ENCODE peak calls at places on chromosomes 6 and 20, in six cellular contexts. S is tibial nerve, P is GM12865, Y is stomach, I is neural crest cell, A is BJ. Q is an unnamed sample.

GRCh38 chr6:87705070-87705691 is 3.1 kb upstream of the AKIRIN2 start:
- DNase-seq in Y (no peak), I (no peak), P (peak), S (no peak), A (no peak), Q (no peak)

GRCh38 chr6:137399949-137400443 is 94.2 kb downstream of the OLIG3 start:
- DNase-seq in I (no peak), Y (no peak), A (no peak), S (no peak), P (peak), Q (no peak)

GRCh38 chr20:33444797-33445560 is 1.4 kb upstream of the SNTA1 start:
- DNase-seq in Y (peak), A (no peak), I (no peak), P (peak), S (no peak), Q (peak)

GRCh38 chr20:58787211-58788067 is 63.3 kb downstream of the GNAS-AS1 start:
- DNase-seq in A (no peak), S (no peak), Y (no peak), P (no peak), I (no peak), Q (no peak)

GRCh38 chr20:46308258-46309157 is at the start of gene CDH22:
- DNase-seq in P (peak), A (no peak), S (no peak), Y (peak), I (peak), Q (no peak)

GRCh38 chr20:1950836-1951235 is 43.0 kb downstream of the PDYN start:
- DNase-seq in S (no peak), Y (no peak), P (no peak), I (no peak), A (no peak), Q (no peak)

GRCh38 chr20:2837561-2837960 is 2.9 kb downstream of the PCED1A start:
- DNase-seq in I (no peak), P (no peak), Y (no peak), A (no peak), S (no peak), Q (no peak)

GRCh38 chr20:41245086-41245707 is 72.3 kb downstream of the ZHX3 start:
- DNase-seq in I (no peak), Y (no peak), P (peak), S (no peak), A (no peak), Q (no peak)

GRCh38 chr6:140923048-140923447 is 1209.7 kb upstream of the GJE1 start:
- DNase-seq in P (no peak), I (no peak), A (no peak), Y (no peak), S (no peak), Q (no peak)

GRCh38 chr20:208937-209566 is 18.0 kb upstream of the DEFB129 start:
- DNase-seq in I (no peak), P (peak), A (peak), Y (no peak), S (no peak), Q (peak)

GRCh38 chr6:131292145-131292938 is 157.1 kb downstream of the AKAP7 start:
- DNase-seq in Y (no peak), A (no peak), P (no peak), S (no peak), I (peak), Q (no peak)

GRCh38 chr6:114586298-114586697 is 243.5 kb upstream of the HS3ST5 start:
- DNase-seq in P (no peak), A (no peak), I (no peak), Y (no peak), S (no peak), Q (no peak)

GRCh38 chr6:90197854-90198496 is 98.7 kb downstream of the BACH2 start:
- DNase-seq in S (no peak), A (no peak), Y (no peak), P (no peak), I (no peak), Q (peak)

GRCh38 chr20:50574108-50574507 is 63.9 kb downstream of the PTPN1 start:
- DNase-seq in Y (no peak), I (no peak), S (no peak), A (no peak), P (no peak), Q (no peak)

GRCh38 chr6:134052776-134053120 is 324 bp upstream of the SLC2A12 start:
- DNase-seq in I (no peak), A (no peak), S (no peak), P (no peak), Y (no peak), Q (no peak)

GRCh38 chr6:38901802-38902522 is 146.6 kb upstream of the GLP1R start:
- DNase-seq in Y (no peak), S (no peak), A (no peak), P (no peak), I (no peak), Q (no peak)

GRCh38 chr6:106244931-106245330 is 80.6 kb downstream of the ATG5 start:
- DNase-seq in Y (no peak), P (peak), I (no peak), A (no peak), S (no peak), Q (no peak)

GRCh38 chr6:16200231-16200941 is 38.0 kb upstream of the GMPR start:
- DNase-seq in A (no peak), P (no peak), Y (no peak), I (no peak), S (no peak), Q (no peak)

GRCh38 chr20:46126440-46127056 is 8.4 kb downstream of the CD40 start:
- DNase-seq in P (no peak), S (no peak), I (no peak), Y (no peak), A (no peak), Q (no peak)

GRCh38 chr20:25510721-25511120 is 74.6 kb downstream of the NINL start:
- DNase-seq in I (no peak), S (no peak), A (no peak), P (no peak), Y (no peak), Q (no peak)

GRCh38 chr6:8556370-8557018 is 121.1 kb upstream of the SLC35B3 start:
- DNase-seq in S (no peak), I (no peak), Y (no peak), P (no peak), A (peak), Q (peak)

GRCh38 chr20:60001027-60001567 is 42.9 kb downstream of the CDH26 start:
- DNase-seq in P (no peak), A (no peak), Y (no peak), S (no peak), I (no peak), Q (no peak)

GRCh38 chr6:115830895-115831294 is 229.8 kb downstream of the FRK start:
- DNase-seq in Y (no peak), P (peak), A (no peak), I (no peak), S (no peak), Q (peak)

GRCh38 chr6:152124432-152125074 is 317.1 kb downstream of the ESR1 start:
- DNase-seq in I (no peak), A (peak), P (peak), S (no peak), Y (no peak), Q (no peak)

GRCh38 chr6:24888967-24889366 is 46.8 kb downstream of the RIPOR2 start:
- DNase-seq in S (no peak), P (no peak), Y (no peak), A (no peak), I (no peak), Q (no peak)

GRCh38 chr20:46374383-46374782 is 32.0 kb downstream of the ELMO2 start:
- DNase-seq in A (no peak), S (no peak), P (no peak), I (no peak), Y (no peak), Q (no peak)

GRCh38 chr20:57759724-57760123 is 49.9 kb upstream of the PMEPA1 start:
- DNase-seq in S (no peak), A (no peak), I (no peak), P (no peak), Y (no peak), Q (no peak)

GRCh38 chr6:169724554-169725269 is 412 bp upstream of the PHF10 start:
- DNase-seq in A (no peak), I (peak), S (no peak), P (peak), Y (peak), Q (no peak)

GRCh38 chr6:23445157-23445710 is 680.8 kb upstream of the NRSN1 start:
- DNase-seq in Y (no peak), S (no peak), A (no peak), I (no peak), P (no peak), Q (no peak)

GRCh38 chr6:136129365-136129764 is 120.7 kb downstream of the MTFR2 start:
- DNase-seq in I (no peak), A (no peak), Y (no peak), S (no peak), P (no peak), Q (no peak)

GRCh38 chr6:119012521-119012920 is 65.9 kb downstream of the FAM184A start:
- DNase-seq in Y (no peak), I (no peak), P (no peak), S (no peak), A (no peak), Q (peak)

DNA sequence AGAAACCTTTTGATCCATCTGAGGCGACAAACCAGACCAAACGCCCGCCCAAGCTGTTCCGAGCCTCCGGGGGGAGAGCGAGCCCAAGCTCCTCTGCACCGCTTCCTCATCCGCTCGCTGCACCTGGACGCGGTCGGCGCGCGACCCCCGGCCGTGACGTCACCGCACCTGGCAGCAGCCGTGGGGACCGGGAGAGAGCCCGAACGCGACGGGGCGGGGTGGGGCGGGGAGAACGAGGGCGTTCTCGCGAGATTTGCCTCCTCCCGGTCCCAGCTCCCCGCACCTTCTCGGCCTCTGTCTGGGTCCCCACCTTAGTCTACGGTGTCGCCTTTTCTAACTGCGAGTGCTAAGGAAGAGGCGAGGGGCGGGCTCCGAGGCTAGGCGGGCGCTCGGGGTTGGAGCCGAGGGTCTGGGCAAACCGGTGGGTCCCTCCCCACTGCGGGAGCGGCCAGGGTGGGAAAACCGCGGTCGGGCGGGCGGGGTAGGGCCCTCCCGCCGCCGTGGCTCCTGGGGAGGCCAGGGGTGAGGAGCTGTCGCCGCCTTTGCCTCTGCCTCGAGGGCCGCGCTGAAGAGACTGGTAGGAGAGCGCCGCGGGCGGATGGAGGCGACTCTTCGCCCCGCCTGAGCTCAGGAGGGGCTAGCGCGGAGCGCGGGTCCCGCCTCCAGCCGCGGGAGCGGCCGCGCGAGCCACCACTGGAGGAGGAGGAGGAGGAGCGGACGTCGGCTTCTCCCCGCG is at the start of gene CD2AP:
- DNase-seq in P (peak), Y (peak), A (no peak), S (peak), I (peak), Q (peak)
- TF ChIP-seq CTCF in P (peak), Y (no peak), A (peak), S (no peak), I (no peak), Q (peak)

GRCh38 chr20:13995841-13996240 is 525 bp downstream of the MACROD2 start:
- DNase-seq in P (no peak), S (no peak), I (peak), A (no peak), Y (peak), Q (peak)
- TF ChIP-seq CTCF in P (no peak), S (no peak), I (peak), A (no peak), Y (no peak), Q (peak)

GRCh38 chr6:1894954-1895353 is 285.2 kb downstream of the FOXC1 start:
- DNase-seq in Y (peak), I (no peak), S (no peak), A (no peak), P (no peak), Q (peak)

GRCh38 chr6:1892716-1893115 is 283.0 kb downstream of the FOXC1 start:
- DNase-seq in Y (no peak), P (no peak), S (no peak), A (no peak), I (no peak), Q (no peak)

GRCh38 chr6:1893470-1894130 is 283.9 kb downstream of the FOXC1 start:
- DNase-seq in I (no peak), Y (no peak), A (no peak), P (no peak), S (no peak), Q (no peak)

GRCh38 chr6:1890071-1890470 is 280.4 kb downstream of the FOXC1 start:
- DNase-seq in Y (no peak), P (peak), A (no peak), S (no peak), I (no peak), Q (peak)

DNA sequence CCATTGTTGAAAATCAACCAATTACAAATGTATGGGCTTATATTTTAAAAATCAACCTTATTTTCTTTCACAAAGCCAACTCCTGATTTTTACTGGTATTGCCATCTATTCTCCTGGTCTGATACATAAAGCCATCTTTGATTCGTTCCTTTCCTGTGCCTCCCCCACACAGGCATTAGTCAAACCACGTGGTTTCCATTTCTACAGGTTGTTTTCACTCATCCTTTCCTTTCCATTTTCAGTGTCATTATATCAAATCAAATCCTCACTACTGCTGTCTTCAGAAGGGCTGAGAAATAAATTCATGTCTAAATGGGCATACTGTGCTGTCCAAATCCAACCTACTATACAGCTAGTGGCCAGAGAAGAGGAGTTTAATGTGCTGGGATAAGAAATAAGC is 281.3 kb downstream of the FOXC1 start:
- DNase-seq in Y (no peak), I (no peak), A (no peak), S (no peak), P (no peak), Q (no peak)
- TF ChIP-seq CTCF in Y (no peak), I (no peak), A (no peak), S (no peak), P (no peak), Q (no peak)

DNA sequence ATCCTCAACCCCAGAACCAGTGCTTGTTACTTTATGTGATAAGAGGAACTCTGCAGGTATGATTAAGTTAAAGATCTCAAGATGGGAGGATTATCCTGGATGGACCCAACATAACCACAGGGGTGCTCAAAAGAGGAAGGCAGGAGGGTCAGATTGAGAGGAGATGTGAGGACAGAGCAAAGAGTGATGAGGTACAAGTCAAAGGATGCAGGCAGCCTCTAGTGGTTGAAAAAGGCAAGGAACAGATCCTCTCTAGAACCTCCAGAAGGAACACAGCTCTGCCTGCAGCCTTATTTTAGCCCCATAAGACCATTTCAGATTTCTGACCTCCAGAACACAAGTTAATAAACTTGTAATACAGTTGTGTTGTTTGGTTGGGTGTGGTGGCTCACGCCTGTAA is 41.2 kb downstream of the PDSS2 start:
- DNase-seq in P (peak), S (no peak), I (no peak), A (no peak), Y (no peak), Q (no peak)
- TF ChIP-seq CTCF in P (peak), S (no peak), I (peak), A (peak), Y (no peak), Q (peak)

GRCh38 chr20:23368316-23369110 is 6.5 kb downstream of the GZF1 start:
- DNase-seq in A (no peak), Y (no peak), I (no peak), S (no peak), P (no peak), Q (no peak)
- TF ChIP-seq CTCF in A (no peak), Y (no peak), I (no peak), S (no peak), P (no peak), Q (no peak)

GRCh38 chr6:117918454-117918853 is 11.4 kb downstream of the SLC35F1 start:
- DNase-seq in Y (no peak), P (no peak), I (no peak), S (no peak), A (no peak), Q (no peak)
- TF ChIP-seq CTCF in Y (no peak), P (no peak), I (no peak), S (no peak), A (no peak), Q (no peak)

GRCh38 chr20:42482808-42483207 is 706.9 kb downstream of the PTPRT start:
- DNase-seq in P (no peak), I (no peak), Y (no peak), A (no peak), S (no peak), Q (no peak)

GRCh38 chr20:42484790-42485365 is 704.8 kb downstream of the PTPRT start:
- DNase-seq in P (no peak), I (no peak), Y (no peak), S (no peak), A (no peak), Q (no peak)

GRCh38 chr20:42485566-42485965 is 704.1 kb downstream of the PTPRT start:
- DNase-seq in A (no peak), I (no peak), S (no peak), P (no peak), Y (no peak), Q (no peak)

GRCh38 chr20:42484335-42484734 is 705.4 kb downstream of the PTPRT start:
- DNase-seq in A (no peak), I (no peak), S (peak), Y (no peak), P (no peak), Q (no peak)

DNA sequence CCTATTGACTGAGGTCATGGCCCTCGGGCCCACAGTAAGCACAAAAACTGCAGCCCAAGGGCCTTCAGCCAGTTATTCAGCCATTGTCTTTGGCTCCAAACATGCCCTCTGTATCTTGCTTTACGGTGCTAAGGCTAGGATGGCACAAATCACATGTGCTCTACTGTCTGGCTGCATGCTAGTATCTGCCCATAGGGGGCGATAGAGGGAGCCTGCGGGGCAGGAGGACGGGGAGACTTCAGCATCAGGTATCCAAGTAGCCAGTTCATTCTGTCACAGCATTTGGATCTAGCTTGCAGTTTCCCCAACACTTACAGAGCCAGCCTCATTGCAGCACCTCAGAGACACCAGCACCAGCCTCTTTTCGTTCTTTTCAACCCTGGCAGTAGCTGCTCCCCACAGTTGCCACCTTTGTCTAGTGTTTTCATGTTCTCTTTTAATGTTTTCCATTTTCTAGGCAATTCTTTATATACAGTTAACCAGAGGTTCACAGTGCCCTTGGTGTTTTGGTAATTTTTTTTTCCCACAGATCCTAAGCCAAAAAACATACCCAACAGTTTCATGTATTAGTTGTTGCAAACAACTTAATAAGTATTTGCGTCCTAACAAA is 705.9 kb downstream of the PTPRT start:
- DNase-seq in A (no peak), Y (no peak), S (no peak), I (peak), P (peak), Q (no peak)
- TF ChIP-seq CTCF in A (no peak), Y (no peak), S (no peak), I (peak), P (peak), Q (peak)

GRCh38 chr6:13262302-13263006 is 65.9 kb downstream of the TBC1D7 start:
- DNase-seq in S (no peak), Y (no peak), I (no peak), P (no peak), A (no peak), Q (no peak)
- TF ChIP-seq CTCF in S (no peak), Y (no peak), I (no peak), P (no peak), A (no peak), Q (no peak)

GRCh38 chr6:1624848-1625341 is 15.2 kb downstream of the FOXC1 start:
- DNase-seq in Y (no peak), P (no peak), S (no peak), A (no peak), I (no peak), Q (no peak)

GRCh38 chr6:1622851-1623768 is 13.4 kb downstream of the FOXC1 start:
- DNase-seq in A (no peak), Y (peak), I (no peak), P (no peak), S (no peak), Q (no peak)

GRCh38 chr6:1622220-1622841 is 12.6 kb downstream of the FOXC1 start:
- DNase-seq in I (no peak), P (no peak), A (no peak), S (no peak), Y (no peak), Q (no peak)

GRCh38 chr6:1624071-1624847 is 14.5 kb downstream of the FOXC1 start:
- DNase-seq in S (no peak), I (no peak), A (no peak), Y (peak), P (peak), Q (no peak)

DNA sequence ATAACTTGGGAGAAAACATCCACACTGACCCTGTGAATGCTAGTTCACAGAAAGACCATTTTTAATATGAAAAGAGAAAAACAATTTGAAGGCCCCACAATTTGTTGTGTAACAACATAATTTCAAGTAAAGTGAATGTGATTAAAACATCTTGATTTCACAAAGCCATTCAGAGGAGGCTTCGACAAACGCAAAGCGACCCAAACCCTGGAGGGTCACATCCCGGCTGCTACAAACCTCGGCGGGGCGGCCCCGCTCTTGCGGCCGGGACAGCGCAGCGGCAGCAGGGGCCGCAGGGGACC is 14.0 kb downstream of the FOXC1 start:
- DNase-seq in I (no peak), P (no peak), S (no peak), A (no peak), Y (peak), Q (no peak)
- TF ChIP-seq CTCF in I (no peak), P (no peak), S (no peak), A (no peak), Y (no peak), Q (no peak)

Q was measured in foreskin keratinocyte.